ENCODE peak calls at places on chromosome X, in nine cellular contexts. One of them, this sample, is unnamed.

GRCh38 chrX:153600032-153600373 is 1.1 kb upstream of the CCNQ start:
- DNase-seq in BE2C: no peak
- DNase-seq in GM23248: peak; percentile 27
- DNase-seq in GM12878: no peak
- DNase-seq in lower lobe of right lung: no peak
- DNase-seq in CD8-positive, alpha-beta memory T cell: no peak
- DNase-seq in endothelial cell of umbilical vein: no peak
- DNase-seq in right lobe of liver: no peak
- DNase-seq in heart right ventricle: no peak
- DNase-seq in this sample: no peak

GRCh38 chrX:154019633-154020499 is at the start of gene IRAK1:
- DNase-seq in right lobe of liver: peak; percentile 60
- DNase-seq in CD8-positive, alpha-beta memory T cell: peak; percentile 38
- DNase-seq in heart right ventricle: peak; percentile 66
- DNase-seq in BE2C: peak; percentile 65
- DNase-seq in GM23248: peak; percentile 83
- DNase-seq in endothelial cell of umbilical vein: peak; percentile 37
- DNase-seq in lower lobe of right lung: peak; percentile 71
- DNase-seq in GM12878: no peak
- DNase-seq in this sample: peak; percentile 54

GRCh38 chrX:139691843-139692505 is 16.0 kb downstream of the MCF2 start:
- DNase-seq in BE2C: no peak
- DNase-seq in GM12878: no peak
- DNase-seq in GM23248: peak; percentile 13
- DNase-seq in heart right ventricle: no peak
- DNase-seq in right lobe of liver: no peak
- DNase-seq in CD8-positive, alpha-beta memory T cell: no peak
- DNase-seq in endothelial cell of umbilical vein: peak; percentile 1
- DNase-seq in lower lobe of right lung: no peak
- DNase-seq in this sample: no peak

GRCh38 chrX:10900585-10901289 is 210.4 kb upstream of the HCCS start:
- DNase-seq in heart right ventricle: no peak
- DNase-seq in GM23248: peak; percentile 51
- DNase-seq in BE2C: no peak
- DNase-seq in GM12878: no peak
- DNase-seq in CD8-positive, alpha-beta memory T cell: no peak
- DNase-seq in lower lobe of right lung: no peak
- DNase-seq in right lobe of liver: no peak
- DNase-seq in endothelial cell of umbilical vein: no peak
- DNase-seq in this sample: no peak

GRCh38 chrX:19840899-19841648 is 46.3 kb downstream of the SH3KBP1 start:
- DNase-seq in heart right ventricle: no peak
- DNase-seq in BE2C: no peak
- DNase-seq in lower lobe of right lung: no peak
- DNase-seq in CD8-positive, alpha-beta memory T cell: peak; percentile 6
- DNase-seq in GM23248: no peak
- DNase-seq in GM12878: peak; percentile 64
- DNase-seq in endothelial cell of umbilical vein: no peak
- DNase-seq in right lobe of liver: no peak
- DNase-seq in this sample: peak; percentile 13

GRCh38 chrX:110204986-110205385 is 112.9 kb downstream of the AMMECR1 start:
- DNase-seq in CD8-positive, alpha-beta memory T cell: no peak
- DNase-seq in heart right ventricle: no peak
- DNase-seq in GM12878: no peak
- DNase-seq in right lobe of liver: no peak
- DNase-seq in lower lobe of right lung: no peak
- DNase-seq in BE2C: no peak
- DNase-seq in endothelial cell of umbilical vein: no peak
- DNase-seq in GM23248: peak; percentile 78
- DNase-seq in this sample: no peak

GRCh38 chrX:144586756-144587155 is 660.5 kb upstream of the SPANXN1 start:
- DNase-seq in right lobe of liver: no peak
- DNase-seq in GM12878: no peak
- DNase-seq in CD8-positive, alpha-beta memory T cell: no peak
- DNase-seq in lower lobe of right lung: no peak
- DNase-seq in endothelial cell of umbilical vein: no peak
- DNase-seq in GM23248: no peak
- DNase-seq in heart right ventricle: no peak
- DNase-seq in BE2C: no peak
- DNase-seq in this sample: no peak

GRCh38 chrX:49303346-49303745 is at the start of gene GAGE10:
- DNase-seq in GM12878: no peak
- DNase-seq in heart right ventricle: no peak
- DNase-seq in GM23248: no peak
- DNase-seq in BE2C: no peak
- DNase-seq in lower lobe of right lung: no peak
- DNase-seq in CD8-positive, alpha-beta memory T cell: no peak
- DNase-seq in endothelial cell of umbilical vein: no peak
- DNase-seq in right lobe of liver: no peak
- DNase-seq in this sample: no peak

GRCh38 chrX:39152106-39152649 is 350.9 kb downstream of the MID1IP1 start:
- DNase-seq in BE2C: peak; percentile 81
- DNase-seq in CD8-positive, alpha-beta memory T cell: no peak
- DNase-seq in GM12878: no peak
- DNase-seq in endothelial cell of umbilical vein: no peak
- DNase-seq in heart right ventricle: peak; percentile 27
- DNase-seq in GM23248: peak; percentile 22
- DNase-seq in lower lobe of right lung: peak; percentile 59
- DNase-seq in right lobe of liver: no peak
- DNase-seq in this sample: no peak

GRCh38 chrX:151702021-151702714 is 6.9 kb downstream of the PRRG3 start:
- DNase-seq in lower lobe of right lung: no peak
- DNase-seq in BE2C: no peak
- DNase-seq in right lobe of liver: no peak
- DNase-seq in CD8-positive, alpha-beta memory T cell: no peak
- DNase-seq in GM12878: no peak
- DNase-seq in heart right ventricle: no peak
- DNase-seq in endothelial cell of umbilical vein: no peak
- DNase-seq in GM23248: peak; percentile 53
- DNase-seq in this sample: no peak

GRCh38 chrX:151699746-151700145 is 4.5 kb downstream of the PRRG3 start:
- DNase-seq in BE2C: no peak
- DNase-seq in right lobe of liver: no peak
- DNase-seq in lower lobe of right lung: no peak
- DNase-seq in CD8-positive, alpha-beta memory T cell: no peak
- DNase-seq in GM23248: no peak
- DNase-seq in GM12878: no peak
- DNase-seq in heart right ventricle: no peak
- DNase-seq in endothelial cell of umbilical vein: no peak
- DNase-seq in this sample: no peak

GRCh38 chrX:151701071-151701470 is 5.8 kb downstream of the PRRG3 start:
- DNase-seq in endothelial cell of umbilical vein: no peak
- DNase-seq in lower lobe of right lung: no peak
- DNase-seq in right lobe of liver: no peak
- DNase-seq in CD8-positive, alpha-beta memory T cell: no peak
- DNase-seq in BE2C: no peak
- DNase-seq in heart right ventricle: no peak
- DNase-seq in GM23248: no peak
- DNase-seq in GM12878: no peak
- DNase-seq in this sample: no peak

GRCh38 chrX:151701531-151701930 is 6.3 kb downstream of the PRRG3 start:
- DNase-seq in endothelial cell of umbilical vein: no peak
- DNase-seq in lower lobe of right lung: no peak
- DNase-seq in CD8-positive, alpha-beta memory T cell: no peak
- DNase-seq in BE2C: no peak
- DNase-seq in GM12878: no peak
- DNase-seq in heart right ventricle: no peak
- DNase-seq in right lobe of liver: no peak
- DNase-seq in GM23248: no peak
- DNase-seq in this sample: no peak

DNA sequence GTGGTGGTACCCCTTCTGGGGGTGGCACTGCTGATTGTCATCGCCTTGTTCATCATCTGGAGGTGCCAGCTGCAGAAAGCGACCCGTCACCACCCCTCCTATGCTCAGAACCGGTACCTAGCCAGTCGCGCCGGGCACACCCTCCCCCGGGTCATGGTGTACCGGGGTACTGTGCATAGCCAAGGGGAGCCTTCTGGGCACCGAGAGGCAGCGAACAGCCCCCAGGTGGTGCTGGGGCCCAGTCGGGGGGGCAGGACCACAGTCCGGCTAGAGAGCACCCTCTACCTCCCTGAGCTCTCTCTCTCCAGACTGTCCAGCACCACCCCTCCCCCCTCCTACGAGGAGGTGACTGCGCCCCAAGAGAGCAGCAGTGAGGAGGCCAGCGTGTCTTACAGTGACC is 5.3 kb downstream of the PRRG3 start:
- DNase-seq in endothelial cell of umbilical vein: no peak
- DNase-seq in CD8-positive, alpha-beta memory T cell: no peak
- DNase-seq in heart right ventricle: no peak
- DNase-seq in GM12878: no peak
- DNase-seq in lower lobe of right lung: no peak
- DNase-seq in GM23248: no peak
- DNase-seq in right lobe of liver: no peak
- DNase-seq in BE2C: no peak
- DNase-seq in this sample: no peak
- H3K9me3 ChIP-seq in endothelial cell of umbilical vein: no peaks in the 10 kb centered on the region
- H3K9me3 ChIP-seq in CD8-positive, alpha-beta memory T cell: no peaks in the 10 kb centered on the region
- H3K9me3 ChIP-seq in heart right ventricle: no peaks in the 10 kb centered on the region
- H3K9me3 ChIP-seq in GM12878: no peaks in the 10 kb centered on the region
- H3K9me3 ChIP-seq in lower lobe of right lung: no peaks in the 10 kb centered on the region
- H3K9me3 ChIP-seq in GM23248: no peaks in the 10 kb centered on the region
- H3K9me3 ChIP-seq in right lobe of liver: no peaks in the 10 kb centered on the region
- H3K9me3 ChIP-seq in BE2C: no peaks in the 10 kb centered on the region
- H3K9me3 ChIP-seq in this sample: no peaks in the 10 kb centered on the region

GRCh38 chrX:130695931-130696330 is 207.1 kb downstream of the ENOX2 start:
- DNase-seq in BE2C: no peak
- DNase-seq in right lobe of liver: no peak
- DNase-seq in GM12878: no peak
- DNase-seq in CD8-positive, alpha-beta memory T cell: no peak
- DNase-seq in heart right ventricle: no peak
- DNase-seq in endothelial cell of umbilical vein: no peak
- DNase-seq in GM23248: no peak
- DNase-seq in lower lobe of right lung: no peak
- DNase-seq in this sample: no peak
- H3K9me3 ChIP-seq in BE2C: no peaks in the 10 kb centered on the region
- H3K9me3 ChIP-seq in right lobe of liver: no peaks in the 10 kb centered on the region
- H3K9me3 ChIP-seq in GM12878: no peaks in the 10 kb centered on the region
- H3K9me3 ChIP-seq in CD8-positive, alpha-beta memory T cell: no peaks in the 10 kb centered on the region
- H3K9me3 ChIP-seq in heart right ventricle: no peaks in the 10 kb centered on the region
- H3K9me3 ChIP-seq in endothelial cell of umbilical vein: no peaks in the 10 kb centered on the region
- H3K9me3 ChIP-seq in GM23248: no peaks in the 10 kb centered on the region
- H3K9me3 ChIP-seq in lower lobe of right lung: no peaks in the 10 kb centered on the region
- H3K9me3 ChIP-seq in this sample: no peaks in the 10 kb centered on the region

GRCh38 chrX:55713635-55714034 is 3.9 kb upstream of the RRAGB start:
- DNase-seq in GM23248: no peak
- DNase-seq in endothelial cell of umbilical vein: peak; percentile 74
- DNase-seq in heart right ventricle: no peak
- DNase-seq in right lobe of liver: no peak
- DNase-seq in lower lobe of right lung: no peak
- DNase-seq in CD8-positive, alpha-beta memory T cell: no peak
- DNase-seq in GM12878: no peak
- DNase-seq in BE2C: no peak
- DNase-seq in this sample: no peak

GRCh38 chrX:55709735-55710134 is 7.8 kb upstream of the RRAGB start:
- DNase-seq in heart right ventricle: no peak
- DNase-seq in lower lobe of right lung: no peak
- DNase-seq in GM12878: no peak
- DNase-seq in right lobe of liver: no peak
- DNase-seq in CD8-positive, alpha-beta memory T cell: no peak
- DNase-seq in BE2C: no peak
- DNase-seq in endothelial cell of umbilical vein: no peak
- DNase-seq in GM23248: no peak
- DNase-seq in this sample: no peak

GRCh38 chrX:55714111-55714510 is 3.4 kb upstream of the RRAGB start:
- DNase-seq in endothelial cell of umbilical vein: no peak
- DNase-seq in right lobe of liver: no peak
- DNase-seq in GM12878: no peak
- DNase-seq in BE2C: no peak
- DNase-seq in GM23248: no peak
- DNase-seq in heart right ventricle: no peak
- DNase-seq in lower lobe of right lung: no peak
- DNase-seq in CD8-positive, alpha-beta memory T cell: no peak
- DNase-seq in this sample: no peak

GRCh38 chrX:55715847-55716246 is 1.7 kb upstream of the RRAGB start:
- DNase-seq in right lobe of liver: no peak
- DNase-seq in endothelial cell of umbilical vein: no peak
- DNase-seq in lower lobe of right lung: no peak
- DNase-seq in GM23248: no peak
- DNase-seq in BE2C: peak; percentile 4
- DNase-seq in heart right ventricle: no peak
- DNase-seq in GM12878: no peak
- DNase-seq in CD8-positive, alpha-beta memory T cell: no peak
- DNase-seq in this sample: no peak

GRCh38 chrX:55710701-55711100 is 6.8 kb upstream of the RRAGB start:
- DNase-seq in GM12878: no peak
- DNase-seq in right lobe of liver: no peak
- DNase-seq in heart right ventricle: no peak
- DNase-seq in BE2C: no peak
- DNase-seq in lower lobe of right lung: no peak
- DNase-seq in endothelial cell of umbilical vein: peak; percentile 86
- DNase-seq in GM23248: peak; percentile 63
- DNase-seq in CD8-positive, alpha-beta memory T cell: no peak
- DNase-seq in this sample: no peak
- H3K9me3 ChIP-seq in GM12878: peaks cover 3% of the 10 kb centered on the region
- H3K9me3 ChIP-seq in right lobe of liver: no peaks in the 10 kb centered on the region
- H3K9me3 ChIP-seq in heart right ventricle: peaks cover 12% of the 10 kb centered on the region
- H3K9me3 ChIP-seq in BE2C: no peaks in the 10 kb centered on the region
- H3K9me3 ChIP-seq in lower lobe of right lung: no peaks in the 10 kb centered on the region
- H3K9me3 ChIP-seq in endothelial cell of umbilical vein: no peaks in the 10 kb centered on the region
- H3K9me3 ChIP-seq in GM23248: no peaks in the 10 kb centered on the region
- H3K9me3 ChIP-seq in CD8-positive, alpha-beta memory T cell: no peaks in the 10 kb centered on the region
- H3K9me3 ChIP-seq in this sample: no peaks in the 10 kb centered on the region

GRCh38 chrX:63475200-63475599 is 124.1 kb upstream of the SPIN4 start:
- DNase-seq in BE2C: no peak
- DNase-seq in GM12878: no peak
- DNase-seq in lower lobe of right lung: no peak
- DNase-seq in CD8-positive, alpha-beta memory T cell: no peak
- DNase-seq in GM23248: no peak
- DNase-seq in heart right ventricle: no peak
- DNase-seq in right lobe of liver: no peak
- DNase-seq in endothelial cell of umbilical vein: no peak
- DNase-seq in this sample: no peak

GRCh38 chrX:63470506-63470905 is 119.4 kb upstream of the SPIN4 start:
- DNase-seq in GM23248: no peak
- DNase-seq in right lobe of liver: no peak
- DNase-seq in endothelial cell of umbilical vein: no peak
- DNase-seq in GM12878: no peak
- DNase-seq in CD8-positive, alpha-beta memory T cell: no peak
- DNase-seq in BE2C: no peak
- DNase-seq in heart right ventricle: no peak
- DNase-seq in lower lobe of right lung: no peak
- DNase-seq in this sample: no peak

GRCh38 chrX:63466690-63467089 is 115.6 kb upstream of the SPIN4 start:
- DNase-seq in BE2C: no peak
- DNase-seq in right lobe of liver: no peak
- DNase-seq in CD8-positive, alpha-beta memory T cell: no peak
- DNase-seq in lower lobe of right lung: no peak
- DNase-seq in heart right ventricle: no peak
- DNase-seq in endothelial cell of umbilical vein: no peak
- DNase-seq in GM23248: no peak
- DNase-seq in GM12878: no peak
- DNase-seq in this sample: no peak

DNA sequence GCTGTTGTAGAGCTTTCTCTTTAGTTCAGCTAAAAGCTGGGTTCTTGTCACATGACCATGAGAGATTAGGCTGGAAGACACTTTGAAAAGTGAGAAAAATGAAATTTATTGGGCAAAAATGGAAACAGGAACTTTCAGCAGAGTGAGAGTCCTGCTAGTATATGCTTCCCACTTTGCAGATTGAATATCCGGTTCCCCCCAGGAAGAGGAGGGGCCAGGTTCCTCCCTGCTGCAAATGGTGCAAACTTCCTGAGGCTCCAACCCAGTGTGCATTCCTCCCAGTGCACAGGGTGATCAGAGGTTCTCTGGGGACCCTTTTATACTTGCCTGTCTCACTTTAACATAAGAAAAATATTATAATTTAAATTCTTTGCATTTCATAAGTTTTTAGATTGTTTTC is 119.9 kb upstream of the SPIN4 start:
- DNase-seq in BE2C: no peak
- DNase-seq in GM23248: no peak
- DNase-seq in endothelial cell of umbilical vein: no peak
- DNase-seq in heart right ventricle: no peak
- DNase-seq in right lobe of liver: no peak
- DNase-seq in CD8-positive, alpha-beta memory T cell: no peak
- DNase-seq in GM12878: no peak
- DNase-seq in lower lobe of right lung: no peak
- DNase-seq in this sample: no peak
- H3K9me3 ChIP-seq in BE2C: no peaks in the 10 kb centered on the region
- H3K9me3 ChIP-seq in GM23248: no peaks in the 10 kb centered on the region
- H3K9me3 ChIP-seq in endothelial cell of umbilical vein: no peaks in the 10 kb centered on the region
- H3K9me3 ChIP-seq in heart right ventricle: peaks cover 38% of the 10 kb centered on the region
- H3K9me3 ChIP-seq in right lobe of liver: peaks cover 27% of the 10 kb centered on the region
- H3K9me3 ChIP-seq in CD8-positive, alpha-beta memory T cell: no peaks in the 10 kb centered on the region
- H3K9me3 ChIP-seq in GM12878: peaks cover 4% of the 10 kb centered on the region
- H3K9me3 ChIP-seq in lower lobe of right lung: peaks cover 18% of the 10 kb centered on the region
- H3K9me3 ChIP-seq in this sample: no peaks in the 10 kb centered on the region